ENCODE peak calls at places on chromosomes 16 and 17, in six cellular contexts. One of them, this sample, is unnamed.

GRCh38 chr17:78459696-78460095 is 81.2 kb downstream of the PGS1 start:
- DNase-seq in A549: no peak
- DNase-seq in HEK293T: no peak
- DNase-seq in SW 1271: no peak
- DNase-seq in foreskin fibroblast: no peak
- DNase-seq in stimulated activated naive CD4-positive, alpha-beta T cell: no peak
- DNase-seq in this sample: no peak

GRCh38 chr16:81004646-81005353 is 1.9 kb downstream of the CMC2 start:
- DNase-seq in A549: peak
- DNase-seq in HEK293T: peak
- DNase-seq in SW 1271: peak
- DNase-seq in foreskin fibroblast: peak
- DNase-seq in stimulated activated naive CD4-positive, alpha-beta T cell: peak
- DNase-seq in this sample: peak

GRCh38 chr17:56499799-56500388 is 93.6 kb upstream of the NOG start:
- DNase-seq in A549: no peak
- DNase-seq in HEK293T: peak
- DNase-seq in SW 1271: peak
- DNase-seq in foreskin fibroblast: peak
- DNase-seq in stimulated activated naive CD4-positive, alpha-beta T cell: peak
- DNase-seq in this sample: no peak

GRCh38 chr16:46573008-46573833 is 48.0 kb downstream of the SHCBP1 start:
- DNase-seq in A549: peak
- DNase-seq in HEK293T: no peak
- DNase-seq in SW 1271: no peak
- DNase-seq in foreskin fibroblast: peak
- DNase-seq in stimulated activated naive CD4-positive, alpha-beta T cell: no peak
- DNase-seq in this sample: no peak

GRCh38 chr17:17035920-17036319 is 6.3 kb upstream of the MPRIP start:
- DNase-seq in A549: no peak
- DNase-seq in HEK293T: no peak
- DNase-seq in SW 1271: no peak
- DNase-seq in foreskin fibroblast: no peak
- DNase-seq in stimulated activated naive CD4-positive, alpha-beta T cell: no peak
- DNase-seq in this sample: no peak

GRCh38 chr17:63826468-63827001 is 696 bp upstream of the PSMC5 start:
- DNase-seq in A549: no peak
- DNase-seq in HEK293T: peak
- DNase-seq in SW 1271: no peak
- DNase-seq in foreskin fibroblast: peak
- DNase-seq in stimulated activated naive CD4-positive, alpha-beta T cell: no peak
- DNase-seq in this sample: no peak

GRCh38 chr17:77456951-77457548 is 316.3 kb downstream of the SEC14L1 start:
- DNase-seq in A549: no peak
- DNase-seq in HEK293T: no peak
- DNase-seq in SW 1271: no peak
- DNase-seq in foreskin fibroblast: no peak
- DNase-seq in stimulated activated naive CD4-positive, alpha-beta T cell: peak
- DNase-seq in this sample: no peak

GRCh38 chr16:89615596-89616090 is 2.2 kb downstream of the DPEP1 start:
- DNase-seq in A549: peak
- DNase-seq in HEK293T: peak
- DNase-seq in SW 1271: no peak
- DNase-seq in foreskin fibroblast: peak
- DNase-seq in stimulated activated naive CD4-positive, alpha-beta T cell: peak
- DNase-seq in this sample: no peak

GRCh38 chr16:69494993-69495392 is 70.6 kb downstream of the CYB5B start:
- DNase-seq in A549: no peak
- DNase-seq in HEK293T: peak
- DNase-seq in SW 1271: no peak
- DNase-seq in foreskin fibroblast: no peak
- DNase-seq in stimulated activated naive CD4-positive, alpha-beta T cell: no peak
- DNase-seq in this sample: peak

GRCh38 chr16:79272141-79272577 is 328.4 kb downstream of the MAF start:
- DNase-seq in A549: no peak
- DNase-seq in HEK293T: no peak
- DNase-seq in SW 1271: no peak
- DNase-seq in foreskin fibroblast: no peak
- DNase-seq in stimulated activated naive CD4-positive, alpha-beta T cell: peak
- DNase-seq in this sample: peak

GRCh38 chr17:7886227-7887037 is 2.2 kb upstream of the CHD3 start:
- DNase-seq in A549: peak
- DNase-seq in HEK293T: peak
- DNase-seq in SW 1271: peak
- DNase-seq in foreskin fibroblast: peak
- DNase-seq in stimulated activated naive CD4-positive, alpha-beta T cell: peak
- DNase-seq in this sample: peak

GRCh38 chr16:89320717-89321501 is 103.4 kb downstream of the ZNF778 start:
- DNase-seq in A549: no peak
- DNase-seq in HEK293T: no peak
- DNase-seq in SW 1271: peak
- DNase-seq in foreskin fibroblast: peak
- DNase-seq in stimulated activated naive CD4-positive, alpha-beta T cell: no peak
- DNase-seq in this sample: no peak

GRCh38 chr16:58187657-58188430 is 10.1 kb downstream of the CSNK2A2 start:
- DNase-seq in A549: no peak
- DNase-seq in HEK293T: no peak
- DNase-seq in SW 1271: no peak
- DNase-seq in foreskin fibroblast: no peak
- DNase-seq in stimulated activated naive CD4-positive, alpha-beta T cell: no peak
- DNase-seq in this sample: no peak

GRCh38 chr16:11094075-11094593 is 149.8 kb downstream of the CLEC16A start:
- DNase-seq in A549: no peak
- DNase-seq in HEK293T: no peak
- DNase-seq in SW 1271: no peak
- DNase-seq in foreskin fibroblast: peak
- DNase-seq in stimulated activated naive CD4-positive, alpha-beta T cell: no peak
- DNase-seq in this sample: no peak

GRCh38 chr16:3007957-3008748 is 4.6 kb upstream of the CLDN9 start:
- DNase-seq in A549: no peak
- DNase-seq in HEK293T: no peak
- DNase-seq in SW 1271: no peak
- DNase-seq in foreskin fibroblast: no peak
- DNase-seq in stimulated activated naive CD4-positive, alpha-beta T cell: no peak
- DNase-seq in this sample: no peak

GRCh38 chr17:60586288-60586974 is 13.6 kb upstream of the PPM1D start:
- DNase-seq in A549: no peak
- DNase-seq in HEK293T: peak
- DNase-seq in SW 1271: peak
- DNase-seq in foreskin fibroblast: peak
- DNase-seq in stimulated activated naive CD4-positive, alpha-beta T cell: no peak
- DNase-seq in this sample: no peak

GRCh38 chr16:4373909-4374742 is 2.5 kb downstream of the VASN start:
- DNase-seq in A549: peak
- DNase-seq in HEK293T: no peak
- DNase-seq in SW 1271: no peak
- DNase-seq in foreskin fibroblast: peak
- DNase-seq in stimulated activated naive CD4-positive, alpha-beta T cell: no peak
- DNase-seq in this sample: no peak

GRCh38 chr16:551210-551609 is 9.0 kb upstream of the PRR35 start:
- DNase-seq in A549: no peak
- DNase-seq in HEK293T: no peak
- DNase-seq in SW 1271: no peak
- DNase-seq in foreskin fibroblast: no peak
- DNase-seq in stimulated activated naive CD4-positive, alpha-beta T cell: no peak
- DNase-seq in this sample: no peak

GRCh38 chr16:67847064-67847861 is at the start of gene CENPT:
- DNase-seq in A549: no peak
- DNase-seq in HEK293T: peak
- DNase-seq in SW 1271: peak
- DNase-seq in foreskin fibroblast: peak
- DNase-seq in stimulated activated naive CD4-positive, alpha-beta T cell: no peak
- DNase-seq in this sample: no peak

GRCh38 chr17:40111221-40112128 is 10.3 kb upstream of the MSL1 start:
- DNase-seq in A549: peak
- DNase-seq in HEK293T: peak
- DNase-seq in SW 1271: peak
- DNase-seq in foreskin fibroblast: peak
- DNase-seq in stimulated activated naive CD4-positive, alpha-beta T cell: peak
- DNase-seq in this sample: peak

GRCh38 chr17:82201498-82201910 is 11.1 kb downstream of the CCDC57 start:
- DNase-seq in A549: no peak
- DNase-seq in HEK293T: no peak
- DNase-seq in SW 1271: no peak
- DNase-seq in foreskin fibroblast: no peak
- DNase-seq in stimulated activated naive CD4-positive, alpha-beta T cell: peak
- DNase-seq in this sample: no peak

GRCh38 chr16:67969286-67970039 is 1.0 kb upstream of the SLC12A4 start:
- DNase-seq in A549: no peak
- DNase-seq in HEK293T: no peak
- DNase-seq in SW 1271: no peak
- DNase-seq in foreskin fibroblast: peak
- DNase-seq in stimulated activated naive CD4-positive, alpha-beta T cell: peak
- DNase-seq in this sample: no peak

GRCh38 chr16:70160821-70161220 is 12.8 kb upstream of the CLEC18C start:
- DNase-seq in A549: no peak
- DNase-seq in HEK293T: no peak
- DNase-seq in SW 1271: no peak
- DNase-seq in foreskin fibroblast: no peak
- DNase-seq in stimulated activated naive CD4-positive, alpha-beta T cell: no peak
- DNase-seq in this sample: no peak

GRCh38 chr17:37168731-37169353 is 206.9 kb upstream of the C17orf78 start:
- DNase-seq in A549: no peak
- DNase-seq in HEK293T: no peak
- DNase-seq in SW 1271: no peak
- DNase-seq in foreskin fibroblast: no peak
- DNase-seq in stimulated activated naive CD4-positive, alpha-beta T cell: no peak
- DNase-seq in this sample: no peak

GRCh38 chr16:15757630-15758251 is 99.1 kb downstream of the MYH11 start:
- DNase-seq in A549: no peak
- DNase-seq in HEK293T: no peak
- DNase-seq in SW 1271: no peak
- DNase-seq in foreskin fibroblast: no peak
- DNase-seq in stimulated activated naive CD4-positive, alpha-beta T cell: peak
- DNase-seq in this sample: no peak

GRCh38 chr16:58366247-58367031 is 25.8 kb upstream of the GINS3 start:
- DNase-seq in A549: peak
- DNase-seq in HEK293T: no peak
- DNase-seq in SW 1271: no peak
- DNase-seq in foreskin fibroblast: peak
- DNase-seq in stimulated activated naive CD4-positive, alpha-beta T cell: no peak
- DNase-seq in this sample: no peak

GRCh38 chr16:23999663-24000062 is 163.9 kb downstream of the PRKCB start:
- DNase-seq in A549: no peak
- DNase-seq in HEK293T: no peak
- DNase-seq in SW 1271: no peak
- DNase-seq in foreskin fibroblast: no peak
- DNase-seq in stimulated activated naive CD4-positive, alpha-beta T cell: no peak
- DNase-seq in this sample: no peak

GRCh38 chr16:11233727-11234376 is 22.2 kb downstream of the SOCS1 start:
- DNase-seq in A549: no peak
- DNase-seq in HEK293T: no peak
- DNase-seq in SW 1271: no peak
- DNase-seq in foreskin fibroblast: no peak
- DNase-seq in stimulated activated naive CD4-positive, alpha-beta T cell: peak
- DNase-seq in this sample: peak

GRCh38 chr16:2174396-2175131 is 19.0 kb downstream of the TRAF7 start:
- DNase-seq in A549: no peak
- DNase-seq in HEK293T: no peak
- DNase-seq in SW 1271: no peak
- DNase-seq in foreskin fibroblast: no peak
- DNase-seq in stimulated activated naive CD4-positive, alpha-beta T cell: no peak
- DNase-seq in this sample: no peak

This sample was measured in effector CD4-positive, alpha-beta T cell.